ENCODE peak calls at places on chromosome 15, in four cellular contexts. B is tibial artery, E is ovary, U is GM23248. L is an unnamed sample.

GRCh38 chr15:75790631-75791336 is 52.5 kb upstream of the UBE2Q2 start:
- DNase-seq in B (no peak), E (no peak), U (no peak), L (no peak)

GRCh38 chr15:85950101-85950500 is 129.6 kb upstream of the AGBL1 start:
- DNase-seq in B (no peak), E (no peak), U (no peak), L (no peak)

GRCh38 chr15:76866716-76867321 is 38.3 kb downstream of the SCAPER start:
- DNase-seq in B (no peak), E (no peak), U (peak; percentile 63), L (no peak)

GRCh38 chr15:40339621-40339945 is 1.2 kb downstream of the CCDC9B start:
- DNase-seq in B (no peak), E (peak; percentile 31), U (no peak), L (no peak)

GRCh38 chr15:79682851-79683288 is 213.9 kb downstream of the MTHFS start:
- DNase-seq in B (no peak), E (no peak), U (peak; percentile 71), L (no peak)

GRCh38 chr15:29921130-29921601 is 98.9 kb upstream of the TJP1 start:
- DNase-seq in B (no peak), E (no peak), U (no peak), L (no peak)

GRCh38 chr15:93932164-93932776 is 299.1 kb upstream of the MCTP2 start:
- DNase-seq in B (no peak), E (no peak), U (no peak), L (no peak)

GRCh38 chr15:85421116-85421925 is 40.9 kb downstream of the AKAP13 start:
- DNase-seq in B (no peak), E (no peak), U (peak; percentile 35), L (no peak)

GRCh38 chr15:69783211-69783610 is 314.5 kb downstream of the TLE3 start:
- DNase-seq in B (no peak), E (no peak), U (no peak), L (no peak)

GRCh38 chr15:39296955-39297354 is 283.9 kb upstream of the THBS1 start:
- DNase-seq in B (no peak), E (no peak), U (no peak), L (no peak)

GRCh38 chr15:40470423-40471104 is at the start of gene CHST14:
- DNase-seq in B (peak; percentile 79), E (peak; percentile 73), U (peak; percentile 70), L (peak; percentile 75)

GRCh38 chr15:39584266-39584659 is 3.4 kb downstream of the THBS1 start:
- DNase-seq in B (no peak), E (no peak), U (no peak), L (no peak)

GRCh38 chr15:62880278-62880677 is 162.3 kb upstream of the TPM1 start:
- DNase-seq in B (no peak), E (no peak), U (peak; percentile 21), L (no peak)

GRCh38 chr15:35912196-35912595 is 366.2 kb upstream of the DPH6 start:
- DNase-seq in B (no peak), E (no peak), U (peak; percentile 34), L (no peak)

GRCh38 chr15:51969728-51970127 is 1.9 kb downstream of the LEO1 start:
- DNase-seq in B (no peak), E (no peak), U (peak; percentile 61), L (no peak)
- H3K4me3 ChIP-seq in B (no peak overlapping the region), E (no peak overlapping the region), U (peak overlapping the region; percentile 97), L (no peak overlapping the region)

GRCh38 chr15:71485094-71485693 is 325.2 kb upstream of the NR2E3 start:
- DNase-seq in B (no peak), E (no peak), U (no peak), L (no peak)

GRCh38 chr15:71493526-71493925 is 316.8 kb upstream of the NR2E3 start:
- DNase-seq in B (no peak), E (no peak), U (no peak), L (no peak)

GRCh38 chr15:71494565-71494964 is 315.8 kb upstream of the NR2E3 start:
- DNase-seq in B (no peak), E (no peak), U (no peak), L (no peak)

GRCh38 chr15:71484080-71484479 is 326.3 kb upstream of the NR2E3 start:
- DNase-seq in B (no peak), E (no peak), U (no peak), L (no peak)

GRCh38 chr15:71489570-71489969 is 320.8 kb upstream of the NR2E3 start:
- DNase-seq in B (no peak), E (no peak), U (no peak), L (no peak)
- H3K4me3 ChIP-seq in B (no peak overlapping the region), E (no peak overlapping the region), U (no peak overlapping the region), L (no peak overlapping the region)

GRCh38 chr15:44736261-44736765 is at the start of gene TRIM69:
- DNase-seq in B (no peak), E (no peak), U (no peak), L (no peak)
- H3K4me3 ChIP-seq in B (no peak within 1 kb of the TSS), E (no peak within 1 kb of the TSS), U (no peak within 1 kb of the TSS), L (no peak within 1 kb of the TSS)

DNA sequence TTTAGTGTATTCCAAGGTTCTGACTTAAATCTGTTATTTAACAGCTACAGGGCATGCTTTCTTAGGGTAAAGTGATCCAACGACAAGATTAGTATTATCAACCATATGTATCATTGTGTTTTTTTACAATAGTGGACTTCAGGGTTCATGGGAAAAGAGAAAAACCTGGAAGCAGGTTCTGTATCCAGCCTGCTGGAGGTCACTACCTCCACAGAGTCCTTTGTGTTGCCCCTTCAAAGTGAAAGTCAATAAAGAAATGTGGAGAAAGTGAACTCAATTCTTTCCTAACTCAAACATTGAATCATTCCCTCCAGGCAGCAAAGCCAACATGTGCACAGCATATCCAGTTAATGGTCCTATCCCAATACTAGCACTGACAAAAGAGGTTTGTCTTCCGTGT is 45.4 kb downstream of the FGF7 start:
- DNase-seq in B (no peak), E (no peak), U (peak; percentile 82), L (no peak)
- H3K4me3 ChIP-seq in B (no peak overlapping the region), E (no peak overlapping the region), U (peak overlapping the region; percentile 63), L (no peak overlapping the region)

DNA sequence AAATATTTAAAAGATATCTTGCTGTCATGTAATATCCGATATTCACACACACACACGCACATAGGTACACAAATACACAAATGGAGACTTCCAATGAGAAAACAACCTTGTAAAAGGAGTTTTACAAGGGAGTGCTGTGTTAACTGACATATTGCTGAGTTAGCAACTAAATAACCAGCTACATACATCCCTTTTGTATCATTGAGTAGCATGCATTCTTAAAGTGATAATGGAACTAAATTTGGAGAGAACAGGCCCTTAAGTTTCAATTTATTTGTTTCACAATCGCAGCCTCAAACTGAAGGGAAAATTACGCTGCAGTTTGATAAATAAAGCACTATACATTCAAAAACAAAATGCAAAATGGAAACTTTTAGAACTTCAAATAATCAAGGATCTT is 1046.0 kb upstream of the NR2F2 start:
- DNase-seq in B (no peak), E (no peak), U (no peak), L (no peak)
- H3K4me3 ChIP-seq in B (no peak overlapping the region), E (no peak overlapping the region), U (no peak overlapping the region), L (no peak overlapping the region)

DNA sequence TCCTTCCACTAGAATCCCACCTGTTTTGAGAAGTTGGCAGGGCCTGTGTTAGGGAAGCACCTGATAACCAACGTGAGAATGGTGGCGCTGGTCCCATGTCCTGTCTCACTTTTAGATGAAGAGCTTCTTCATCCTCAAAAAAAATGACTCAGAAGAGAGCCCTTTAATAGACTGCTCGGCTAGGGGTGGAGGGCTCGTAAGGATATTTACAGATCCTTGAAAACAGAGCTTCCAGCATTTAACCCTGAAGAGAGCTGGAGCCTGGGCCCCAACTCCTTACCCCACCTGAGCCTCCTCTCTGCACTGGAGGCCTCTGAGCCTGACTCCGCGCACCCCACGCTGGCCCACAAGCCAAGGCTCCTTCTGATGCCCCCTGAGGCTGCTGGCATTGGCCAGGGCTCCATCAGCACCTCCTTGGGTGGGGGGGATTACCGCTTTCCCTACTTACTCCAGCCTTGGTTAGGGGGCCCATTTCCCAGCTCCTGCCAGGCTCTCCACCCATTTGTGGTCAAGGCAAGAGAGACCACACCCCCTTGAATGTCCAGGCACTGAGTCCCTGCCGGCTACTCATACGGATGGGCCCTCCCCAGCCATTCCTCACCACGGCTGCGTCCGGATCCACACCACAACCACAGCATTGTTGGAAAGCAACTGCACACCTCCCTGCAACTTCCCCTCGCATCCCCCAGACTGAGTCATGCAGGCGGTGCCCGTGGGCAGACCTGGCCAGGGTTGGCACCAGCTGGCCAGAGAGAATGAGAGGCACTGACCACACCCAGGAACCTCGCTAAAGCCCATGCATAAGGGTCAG is 30.2 kb downstream of the LOXL1 start:
- DNase-seq in B (peak; percentile 83), E (peak; percentile 38), U (peak; percentile 99), L (peak; percentile 66)
- H3K4me3 ChIP-seq in B (no peak overlapping the region), E (no peak overlapping the region), U (no peak overlapping the region), L (no peak overlapping the region)

DNA sequence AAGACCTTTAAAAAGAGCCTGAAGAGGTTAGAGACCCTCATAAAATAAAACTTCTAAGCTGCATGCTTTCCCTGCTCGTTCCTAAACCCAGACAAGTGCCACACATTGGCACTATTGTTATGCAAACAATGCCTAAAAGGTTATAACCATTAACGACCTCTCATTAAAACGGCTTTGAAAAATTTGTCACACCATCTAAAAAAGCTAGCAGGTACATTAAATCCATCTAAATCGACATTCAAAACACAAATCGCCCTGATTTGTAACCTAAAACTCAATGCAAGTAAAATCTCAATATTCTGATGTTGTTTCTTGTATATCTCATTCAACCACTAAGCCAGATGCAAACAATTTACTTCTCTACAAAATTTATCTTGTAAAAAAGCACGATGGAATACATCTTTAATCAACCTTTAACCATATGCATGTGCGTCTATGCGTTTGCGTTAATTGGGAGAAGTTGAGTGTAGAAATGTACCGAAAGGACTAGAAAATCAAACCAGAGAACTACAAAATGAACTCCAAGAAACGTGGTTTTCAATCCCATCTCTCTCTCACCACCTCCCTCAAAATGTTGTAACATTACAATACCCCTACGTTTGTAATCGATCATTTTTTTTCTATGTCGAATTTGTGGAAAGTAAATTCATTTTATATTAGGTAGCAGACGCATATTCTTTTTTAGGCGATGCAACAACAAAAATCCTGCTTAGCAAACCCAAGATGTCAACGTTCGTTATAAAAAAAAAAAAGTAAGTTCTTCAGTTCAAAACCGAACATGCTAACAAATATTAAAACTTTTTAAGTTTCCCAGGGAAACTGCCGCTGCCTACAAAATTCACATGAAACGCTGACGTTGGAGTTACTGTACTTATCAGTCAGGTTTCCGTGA is 1.1 kb downstream of the ALDH1A2 start:
- DNase-seq in B (no peak), E (no peak), U (peak; percentile 12), L (no peak)
- H3K4me3 ChIP-seq in B (no peak overlapping the region), E (peak overlapping the region; percentile 58), U (no peak overlapping the region), L (no peak overlapping the region)

DNA sequence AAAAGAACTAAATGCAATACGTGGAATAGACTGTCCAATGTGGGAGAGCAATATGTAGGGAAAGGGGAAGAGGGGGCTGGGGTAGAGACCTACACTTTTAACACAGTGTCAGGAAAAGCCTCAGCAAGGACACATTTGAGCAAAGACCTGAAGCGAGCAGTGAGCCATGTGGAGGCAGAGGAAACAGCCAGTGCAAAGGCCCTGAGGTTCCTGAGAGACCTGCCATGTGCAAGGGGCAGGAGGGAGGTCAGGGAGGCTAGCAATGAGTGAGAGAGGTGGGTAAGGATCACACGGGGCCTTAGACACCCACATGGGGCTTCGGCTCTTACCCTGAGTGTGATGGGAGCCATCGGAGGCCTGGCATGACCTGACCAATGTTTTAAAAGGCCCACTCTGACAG is 181.0 kb downstream of the RAB11A start:
- DNase-seq in B (no peak), E (no peak), U (no peak), L (no peak)
- H3K4me3 ChIP-seq in B (no peak overlapping the region), E (no peak overlapping the region), U (no peak overlapping the region), L (no peak overlapping the region)

GRCh38 chr15:98526094-98526493 is 122.2 kb upstream of the IGF1R start:
- DNase-seq in B (no peak), E (no peak), U (no peak), L (no peak)
- H3K4me3 ChIP-seq in B (no peak overlapping the region), E (no peak overlapping the region), U (no peak overlapping the region), L (no peak overlapping the region)

L was measured in sigmoid colon.